ENCODE peak calls at places on chromosomes 13 and 19, in four cellular contexts. E is ecto neural progenitor cell, J is germinal center, Q is H1. Z is an unnamed sample.

GRCh38 chr13:104757712-104758111 is 1691.5 kb upstream of the SLC10A2 start:
- DNase-seq in E (no peak), J (no peak), Q (no peak), Z (no peak)

GRCh38 chr13:98934243-98934642 is 43.6 kb downstream of the DOCK9 start:
- DNase-seq in E (no peak), J (no peak), Q (no peak), Z (no peak)

GRCh38 chr19:6048348-6048747 is 62.0 kb downstream of the RFX2 start:
- DNase-seq in E (no peak), J (no peak), Q (no peak), Z (no peak)

GRCh38 chr13:73146705-73147104 is 87.9 kb downstream of the KLF5 start:
- DNase-seq in E (no peak), J (no peak), Q (no peak), Z (no peak)

GRCh38 chr19:29194658-29195057 is 18.3 kb downstream of the UQCRFS1 start:
- DNase-seq in E (no peak), J (no peak), Q (no peak), Z (no peak)

GRCh38 chr19:29667941-29668340 is 2.7 kb downstream of the PLEKHF1 start:
- DNase-seq in E (no peak), J (no peak), Q (no peak), Z (no peak)

GRCh38 chr19:3835055-3835435 is 33.8 kb downstream of the ZFR2 start:
- DNase-seq in E (no peak), J (no peak), Q (no peak), Z (no peak)

GRCh38 chr19:48969276-48970138 is 4.4 kb downstream of the FTL start:
- DNase-seq in E (no peak), J (no peak), Q (no peak), Z (no peak)

GRCh38 chr13:94345374-94346195 is 133.9 kb downstream of the DCT start:
- DNase-seq in E (no peak), J (no peak), Q (no peak), Z (no peak)

GRCh38 chr19:49132974-49133609 is 13.7 kb downstream of the PPFIA3 start:
- DNase-seq in E (no peak), J (no peak), Q (no peak), Z (no peak)

GRCh38 chr19:3656073-3656746 is 29.6 kb upstream of the CACTIN start:
- DNase-seq in E (no peak), J (no peak), Q (no peak), Z (no peak)

GRCh38 chr13:110799246-110800236 is 86.0 kb downstream of the ING1 start:
- DNase-seq in E (no peak), J (no peak), Q (no peak), Z (no peak)

GRCh38 chr19:45881909-45882528 is 3.9 kb downstream of the IRF2BP1 start:
- DNase-seq in E (no peak), J (no peak), Q (no peak), Z (no peak)

GRCh38 chr19:47491358-47492136 is 7.5 kb upstream of the KPTN start:
- DNase-seq in E (no peak), J (no peak), Q (no peak), Z (no peak)

Z was measured in NT2/D1.